ENCODE peak calls at places on chromosomes 11 and 22, in four cellular contexts. One of them, this sample, is unnamed.

GRCh38 chr11:129006161-129006560 is 63.5 kb upstream of the TP53AIP1 start:
- DNase-seq in endothelial cell: no peak
- DNase-seq in NB4: no peak
- DNase-seq in HCT116: no peak
- DNase-seq in this sample: no peak

GRCh38 chr22:44408227-44409192 is 89.5 kb downstream of the RTL6 start:
- DNase-seq in HCT116: no peak
- DNase-seq in NB4: no peak
- DNase-seq in endothelial cell: no peak
- DNase-seq in this sample: no peak

GRCh38 chr11:122163420-122163819 is 47.4 kb upstream of the BLID start:
- DNase-seq in HCT116: no peak
- DNase-seq in NB4: no peak
- DNase-seq in endothelial cell: no peak
- DNase-seq in this sample: no peak

GRCh38 chr11:19753451-19754041 is 40.9 kb downstream of the NAV2 start:
- DNase-seq in HCT116: no peak
- DNase-seq in endothelial cell: no peak
- DNase-seq in NB4: no peak
- DNase-seq in this sample: no peak

GRCh38 chr22:40200795-40201194 is 23.1 kb downstream of the TNRC6B start:
- DNase-seq in NB4: no peak
- DNase-seq in endothelial cell: no peak
- DNase-seq in HCT116: no peak
- DNase-seq in this sample: no peak

GRCh38 chr11:128759597-128759996 is 65.7 kb downstream of the FLI1 start:
- DNase-seq in HCT116: no peak
- DNase-seq in NB4: no peak
- DNase-seq in endothelial cell: no peak
- DNase-seq in this sample: no peak

GRCh38 chr11:61880050-61880449 is 11.3 kb downstream of the FADS3 start:
- DNase-seq in HCT116: no peak
- DNase-seq in endothelial cell: no peak
- DNase-seq in NB4: no peak
- DNase-seq in this sample: peak

GRCh38 chr11:102467080-102467708 is 14.6 kb upstream of the TMEM123 start:
- DNase-seq in NB4: no peak
- DNase-seq in HCT116: no peak
- DNase-seq in endothelial cell: no peak
- DNase-seq in this sample: no peak

GRCh38 chr22:42910221-42910942 is 53.3 kb upstream of the ARFGAP3 start:
- DNase-seq in HCT116: no peak
- DNase-seq in endothelial cell: no peak
- DNase-seq in NB4: no peak
- DNase-seq in this sample: no peak

GRCh38 chr11:93549986-93550385 is 6.8 kb upstream of the SMCO4 start:
- DNase-seq in endothelial cell: no peak
- DNase-seq in HCT116: no peak
- DNase-seq in NB4: no peak
- DNase-seq in this sample: no peak

GRCh38 chr22:43850529-43850928 is 11.8 kb downstream of the SULT4A1 start:
- DNase-seq in HCT116: no peak
- DNase-seq in endothelial cell: no peak
- DNase-seq in NB4: no peak
- DNase-seq in this sample: no peak

DNA sequence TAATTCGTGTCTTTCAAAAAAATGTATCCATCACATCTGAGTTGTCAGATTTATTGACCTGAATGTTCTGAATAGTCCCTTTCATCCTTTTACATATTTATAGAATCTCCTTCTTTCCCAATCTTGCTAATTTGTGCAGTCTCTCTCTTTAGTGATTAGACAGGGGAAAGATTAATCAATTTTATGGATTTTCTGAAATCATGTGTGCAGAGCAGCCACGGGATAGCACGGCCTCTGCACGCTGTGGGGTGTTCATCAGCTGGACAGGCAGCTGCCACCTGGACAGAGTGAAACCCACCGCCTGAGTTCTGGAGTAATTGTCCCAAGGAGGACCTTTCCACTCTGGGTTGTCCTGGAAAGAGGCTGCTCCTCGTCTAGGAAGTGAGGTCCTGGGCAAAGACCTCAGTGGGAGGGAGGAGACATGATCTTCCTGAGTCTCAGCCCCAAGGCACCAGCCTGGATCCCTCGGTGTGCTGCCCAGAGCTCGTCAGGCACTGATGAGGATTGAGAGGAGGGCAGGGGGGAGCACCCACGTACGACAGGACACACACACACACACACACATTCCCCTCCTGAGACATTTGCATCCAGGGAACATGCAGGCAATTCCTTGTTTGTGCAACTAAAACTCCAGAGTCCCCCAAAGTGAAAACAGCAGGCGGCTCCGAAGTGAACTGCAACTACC is 22.7 kb upstream of the KRTAP5-6 start:
- DNase-seq in HCT116: no peak
- DNase-seq in endothelial cell: no peak
- DNase-seq in NB4: no peak
- DNase-seq in this sample: no peak
- TF ChIP-seq CTCF in HCT116: no peak
- TF ChIP-seq CTCF in endothelial cell: no peak
- TF ChIP-seq CTCF in NB4: no peak
- TF ChIP-seq CTCF in this sample: no peak

GRCh38 chr22:19730662-19731360 is 7.5 kb downstream of the GP1BB start:
- DNase-seq in HCT116: peak
- DNase-seq in endothelial cell: peak
- DNase-seq in NB4: peak
- DNase-seq in this sample: peak
- TF ChIP-seq CTCF in HCT116: peak
- TF ChIP-seq CTCF in endothelial cell: peak
- TF ChIP-seq CTCF in NB4: peak
- TF ChIP-seq CTCF in this sample: peak

GRCh38 chr11:17890333-17890732 is 122.5 kb downstream of the SERGEF start:
- DNase-seq in NB4: peak
- DNase-seq in endothelial cell: no peak
- DNase-seq in HCT116: no peak
- DNase-seq in this sample: no peak
- TF ChIP-seq CTCF in NB4: no peak
- TF ChIP-seq CTCF in endothelial cell: no peak
- TF ChIP-seq CTCF in HCT116: no peak
- TF ChIP-seq CTCF in this sample: no peak

GRCh38 chr11:68402355-68403031 is 58.1 kb upstream of the PPP6R3 start:
- DNase-seq in endothelial cell: no peak
- DNase-seq in NB4: no peak
- DNase-seq in HCT116: no peak
- DNase-seq in this sample: no peak
- TF ChIP-seq CTCF in endothelial cell: no peak
- TF ChIP-seq CTCF in NB4: peak
- TF ChIP-seq CTCF in HCT116: no peak
- TF ChIP-seq CTCF in this sample: no peak